ENCODE peak calls at places on chromosomes 6 and 20, in nine cellular contexts. G is right lobe of liver; J is tibial nerve; B is right cardiac atrium; Y is heart left ventricle; A is heart right ventricle; P is small intestine; D is effector memory CD4-positive, alpha-beta T cell; X is A549. W is an unnamed sample. For H3K4me1, the result is how much of the 10 kb centered on the place peaks cover.

GRCh38 chr20:23090147-23090546 is 4.0 kb upstream of the CD93 start:
- DNase-seq in A (no peak), P (no peak), G (no peak), X (no peak), Y (no peak), J (no peak), D (no peak), B (no peak), W (no peak)

GRCh38 chr6:168507297-168507696 is 66.3 kb downstream of the SMOC2 start:
- DNase-seq in B (no peak), D (no peak), J (no peak), X (no peak), G (no peak), P (no peak), A (no peak), Y (no peak), W (no peak)

GRCh38 chr6:44642870-44643522 is 255.5 kb downstream of the CDC5L start:
- DNase-seq in B (no peak), X (no peak), J (no peak), G (no peak), A (no peak), Y (no peak), P (no peak), D (no peak), W (peak)

GRCh38 chr6:31901415-31901952 is 402 bp downstream of the ZBTB12 start:
- DNase-seq in D (no peak), X (peak), J (no peak), A (peak), G (peak), P (peak), B (peak), Y (peak), W (peak)

GRCh38 chr6:134636221-134636830 is 313.6 kb downstream of the ALDH8A1 start:
- DNase-seq in X (no peak), Y (no peak), J (no peak), P (peak), G (no peak), D (peak), B (no peak), A (no peak), W (no peak)

GRCh38 chr20:62819494-62820174 is 2.8 kb downstream of the COL9A3 start:
- DNase-seq in D (no peak), J (no peak), X (no peak), A (no peak), P (no peak), Y (no peak), B (no peak), G (no peak), W (peak)

GRCh38 chr6:47496935-47497579 is 19.5 kb downstream of the CD2AP start:
- DNase-seq in G (no peak), A (no peak), Y (no peak), B (no peak), D (no peak), J (no peak), X (no peak), P (no peak), W (no peak)

GRCh38 chr20:2103454-2104153 is 2.0 kb downstream of the STK35 start:
- DNase-seq in X (no peak), A (no peak), Y (no peak), B (no peak), G (no peak), P (no peak), D (no peak), J (no peak), W (no peak)

GRCh38 chr6:71410681-71411080 is 122.1 kb downstream of the OGFRL1 start:
- DNase-seq in Y (no peak), G (no peak), D (no peak), A (no peak), P (no peak), X (no peak), J (no peak), B (no peak), W (no peak)

GRCh38 chr6:3345836-3346235 is 87.1 kb downstream of the PSMG4 start:
- DNase-seq in B (no peak), G (peak), A (peak), Y (no peak), P (no peak), D (no peak), J (no peak), X (no peak), W (no peak)

GRCh38 chr6:111757342-111757741 is 115.9 kb downstream of the FYN start:
- DNase-seq in D (no peak), J (no peak), Y (no peak), A (no peak), P (no peak), X (no peak), G (no peak), B (no peak), W (peak)

GRCh38 chr20:62685781-62686555 is 22.7 kb upstream of the NTSR1 start:
- DNase-seq in B (no peak), Y (no peak), A (no peak), P (peak), X (no peak), J (peak), G (peak), D (no peak), W (peak)

GRCh38 chr6:18352001-18352400 is 35.1 kb upstream of the RNF144B start:
- DNase-seq in X (no peak), A (no peak), B (no peak), J (no peak), G (no peak), D (no peak), Y (no peak), P (no peak), W (no peak)

GRCh38 chr20:41872986-41873385 is 254.8 kb upstream of the CHD6 start:
- DNase-seq in B (no peak), D (no peak), P (no peak), J (no peak), G (no peak), X (no peak), Y (no peak), A (no peak), W (no peak)

GRCh38 chr20:38727602-38728236 is 3.4 kb downstream of the SLC32A1 start:
- DNase-seq in P (no peak), B (no peak), G (no peak), X (no peak), D (no peak), A (no peak), J (no peak), Y (no peak), W (no peak)

GRCh38 chr6:5337573-5337972 is 76.3 kb downstream of the FARS2 start:
- DNase-seq in P (no peak), D (no peak), G (no peak), Y (no peak), B (no peak), A (no peak), X (no peak), J (no peak), W (peak)

GRCh38 chr6:21886601-21887091 is 293.1 kb downstream of the SOX4 start:
- DNase-seq in J (no peak), X (peak), B (no peak), Y (no peak), P (no peak), D (no peak), A (no peak), G (no peak), W (peak)

GRCh38 chr6:41730531-41731436 is 4.6 kb downstream of the TFEB start:
- DNase-seq in X (no peak), G (no peak), B (no peak), A (no peak), D (no peak), Y (peak), P (no peak), J (no peak), W (no peak)

GRCh38 chr20:62163986-62164762 is 18.7 kb upstream of the MTG2 start:
- DNase-seq in X (no peak), G (peak), B (peak), P (no peak), Y (peak), D (no peak), A (no peak), J (no peak), W (no peak)

GRCh38 chr20:48953653-48954052 is 32.1 kb downstream of the ARFGEF2 start:
- DNase-seq in D (no peak), B (no peak), A (no peak), X (no peak), J (no peak), Y (no peak), G (no peak), P (no peak), W (no peak)

GRCh38 chr6:133609404-133610270 is 279.3 kb upstream of the TCF21 start:
- DNase-seq in X (peak), J (no peak), A (no peak), D (no peak), Y (no peak), P (no peak), B (no peak), G (no peak), W (peak)

GRCh38 chr6:129713806-129714338 is 3.9 kb upstream of the ARHGAP18 start:
- DNase-seq in B (no peak), D (no peak), J (no peak), Y (no peak), P (no peak), X (no peak), A (no peak), G (no peak), W (no peak)

GRCh38 chr6:166540631-166541331 is 45.7 kb downstream of the RAMACL start:
- DNase-seq in P (peak), J (peak), X (no peak), B (no peak), D (peak), A (peak), Y (no peak), G (no peak), W (no peak)

GRCh38 chr6:134707342-134707982 is 242.4 kb downstream of the ALDH8A1 start:
- DNase-seq in D (no peak), J (no peak), G (no peak), Y (no peak), A (no peak), X (peak), B (no peak), P (peak), W (peak)

GRCh38 chr20:51022803-51023616 is at the start of gene KCNG1:
- DNase-seq in X (peak), B (peak), D (no peak), A (peak), P (peak), G (peak), J (no peak), Y (peak), W (peak)

GRCh38 chr20:54054516-54054915 is 15.9 kb downstream of the BCAS1 start:
- DNase-seq in Y (no peak), D (no peak), B (no peak), P (no peak), X (no peak), G (no peak), J (no peak), A (no peak), W (no peak)

GRCh38 chr6:36455486-36456027 is 12.8 kb downstream of the KCTD20 start:
- DNase-seq in P (no peak), D (no peak), J (no peak), A (no peak), Y (no peak), G (no peak), X (no peak), B (no peak), W (peak)

GRCh38 chr6:34115396-34116314 is 30.2 kb downstream of the GRM4 start:
- DNase-seq in B (no peak), P (no peak), D (no peak), A (peak), G (no peak), X (no peak), Y (no peak), J (no peak), W (peak)

GRCh38 chr6:31666337-31666960 is 569 bp downstream of the CSNK2B start:
- DNase-seq in B (no peak), A (no peak), D (no peak), X (no peak), Y (no peak), G (no peak), J (no peak), P (no peak), W (no peak)

GRCh38 chr20:58148891-58149290 is 79.6 kb downstream of the ANKRD60 start:
- DNase-seq in P (no peak), X (no peak), B (no peak), D (no peak), G (no peak), J (no peak), Y (no peak), A (no peak), W (no peak)

GRCh38 chr6:157823001-157823522 is at the start of gene SNX9:
- DNase-seq in A (peak), P (peak), X (peak), J (peak), Y (peak), G (peak), B (peak), D (peak), W (peak)

GRCh38 chr6:4088684-4089083 is 9.7 kb upstream of the FAM217A start:
- DNase-seq in Y (no peak), P (peak), G (no peak), D (no peak), J (no peak), A (no peak), B (no peak), X (no peak), W (no peak)

GRCh38 chr6:19415605-19416326 is 421.4 kb upstream of the ID4 start:
- DNase-seq in Y (no peak), D (no peak), B (no peak), A (no peak), P (peak), J (no peak), X (no peak), G (no peak), W (peak)

GRCh38 chr6:41697902-41698349 is 37.5 kb downstream of the TFEB start:
- DNase-seq in D (no peak), J (no peak), G (no peak), P (no peak), A (no peak), Y (no peak), X (no peak), B (no peak), W (no peak)

GRCh38 chr6:147621280-147621679 is 112.8 kb downstream of the SAMD5 start:
- DNase-seq in A (no peak), P (no peak), J (peak), X (no peak), B (no peak), Y (no peak), G (no peak), D (no peak), W (no peak)

GRCh38 chr6:157468574-157468973 is 87.6 kb downstream of the ZDHHC14 start:
- DNase-seq in Y (no peak), B (no peak), J (no peak), D (no peak), P (no peak), G (no peak), A (no peak), X (no peak), W (no peak)

DNA sequence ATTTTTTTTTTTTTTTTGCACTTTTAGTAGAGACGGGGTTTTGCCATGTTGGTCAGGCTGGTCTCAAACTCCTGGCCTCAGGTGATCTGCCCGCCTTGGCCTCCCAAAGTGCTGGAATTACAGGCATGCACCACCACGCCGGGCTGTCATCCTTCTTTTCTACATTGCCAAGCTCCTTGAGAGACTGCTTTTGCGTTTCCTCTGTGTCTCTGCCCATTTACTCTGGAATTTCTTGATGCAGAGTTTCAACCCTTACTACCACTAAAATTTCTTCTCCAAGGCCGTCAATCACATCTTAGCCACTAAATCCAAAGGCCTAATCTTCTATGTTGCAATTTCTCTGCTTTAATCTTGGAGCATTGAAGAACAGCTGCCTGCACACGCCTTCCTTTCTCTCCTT is 98.9 kb downstream of the SLC35B3 start:
- DNase-seq in A (no peak), D (no peak), J (no peak), Y (no peak), X (no peak), P (no peak), B (no peak), G (no peak), W (no peak)
- H3K4me1 ChIP-seq in A (under half), D (under half), J (under half), Y (under half), X (under half), P (under half), B (under half), G (under half), W (under half)

GRCh38 chr6:6600865-6601264 is 12.3 kb downstream of the LY86 start:
- DNase-seq in G (no peak), A (no peak), J (no peak), B (no peak), D (no peak), Y (no peak), X (no peak), P (no peak), W (peak)
- H3K4me1 ChIP-seq in G (under half), A (under half), J (under half), B (under half), D (under half), Y (under half), X (under half), P (under half), W (under half)

GRCh38 chr6:125906158-125906998 is 50.2 kb upstream of the HINT3 start:
- DNase-seq in P (peak), D (no peak), G (peak), B (peak), X (peak), Y (no peak), J (peak), A (peak), W (peak)

GRCh38 chr6:125899726-125900182 is 56.8 kb upstream of the HINT3 start:
- DNase-seq in X (peak), Y (no peak), B (no peak), A (no peak), P (peak), J (no peak), G (no peak), D (no peak), W (no peak)

GRCh38 chr6:125910518-125910917 is 46.1 kb upstream of the HINT3 start:
- DNase-seq in Y (no peak), J (no peak), P (peak), D (no peak), A (no peak), X (no peak), G (no peak), B (no peak), W (peak)

DNA sequence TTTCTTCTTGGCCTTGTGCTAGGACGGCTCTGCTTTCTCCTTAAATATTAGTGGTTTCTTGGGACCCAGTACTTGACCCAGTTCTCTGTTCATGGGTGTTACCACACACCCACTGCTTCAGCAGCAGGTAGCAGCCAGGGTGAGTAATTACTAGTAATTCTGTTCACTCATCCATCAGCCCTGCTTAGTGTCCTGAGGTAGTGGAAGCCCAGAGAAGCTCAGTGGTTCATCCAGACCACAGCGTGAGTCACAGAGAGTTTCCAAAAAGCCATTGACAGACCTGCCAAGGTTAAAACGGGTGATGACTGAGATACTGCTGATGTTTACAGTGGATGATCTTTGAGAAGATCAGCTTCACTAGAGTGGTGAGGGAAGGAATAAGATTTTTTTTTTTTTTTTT is 51.7 kb upstream of the HINT3 start:
- DNase-seq in A (no peak), P (no peak), D (peak), B (no peak), X (no peak), Y (no peak), J (no peak), G (no peak), W (peak)
- H3K4me1 ChIP-seq in A (under half), P (under half), D (under half), B (under half), X (half or more), Y (under half), J (under half), G (under half), W (under half)

DNA sequence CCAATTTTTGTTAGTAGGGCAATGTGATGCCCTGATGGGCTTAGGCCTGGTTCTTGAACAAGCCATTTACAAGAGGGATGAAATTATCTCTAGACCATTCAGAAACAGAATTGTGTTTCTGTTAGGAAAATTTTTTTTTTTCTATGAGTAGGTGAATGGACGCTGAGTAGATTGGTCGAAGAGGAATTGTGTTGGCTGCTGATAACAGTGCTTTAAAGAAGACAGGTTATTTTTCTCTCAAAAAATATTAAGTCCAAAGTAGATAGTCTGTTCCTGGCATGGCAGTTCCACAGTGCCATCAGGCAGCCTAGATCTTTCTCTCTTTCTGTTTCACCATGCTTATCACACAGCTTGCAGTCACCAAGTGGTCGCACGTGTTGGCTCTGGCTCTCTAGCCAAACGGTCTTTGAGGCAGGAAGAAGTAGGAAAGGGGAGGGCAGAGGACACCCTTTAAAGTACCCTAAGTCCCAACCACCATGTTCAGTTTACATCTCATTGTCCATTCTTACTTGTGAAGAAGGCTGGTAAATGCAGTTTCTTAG is 22.4 kb upstream of the SERINC3 start:
- DNase-seq in B (no peak), P (no peak), D (no peak), X (no peak), J (no peak), G (no peak), A (no peak), Y (no peak), W (no peak)
- H3K4me1 ChIP-seq in B (under half), P (under half), D (under half), X (under half), J (under half), G (under half), A (under half), Y (under half), W (under half)

DNA sequence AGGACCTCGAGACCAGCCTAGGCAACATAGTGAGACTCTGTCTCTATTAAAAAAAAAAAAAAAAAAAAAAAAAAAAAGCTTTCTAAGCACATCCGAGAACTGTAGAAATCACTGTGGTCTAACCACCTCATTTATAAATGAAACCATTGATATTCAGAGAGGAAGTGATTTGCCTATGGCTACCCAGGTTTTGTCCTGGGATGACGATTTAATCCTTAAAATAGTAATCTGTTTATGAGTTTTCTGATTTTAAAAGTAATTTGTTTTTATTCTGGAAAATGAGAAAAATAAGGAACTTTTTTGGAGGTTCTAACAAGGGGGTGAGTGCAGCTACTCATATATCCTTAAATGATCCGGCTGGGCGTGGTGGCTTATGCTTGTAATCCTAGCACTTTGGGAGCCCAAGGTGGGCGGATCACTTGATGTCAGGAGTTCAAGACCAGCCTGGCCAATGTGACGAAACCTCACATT is 6.5 kb upstream of the BTN3A2 start:
- DNase-seq in B (no peak), A (no peak), J (no peak), D (no peak), Y (no peak), G (no peak), P (no peak), X (no peak), W (no peak)
- H3K4me1 ChIP-seq in B (under half), A (under half), J (under half), D (under half), Y (under half), G (under half), P (under half), X (under half), W (under half)

DNA sequence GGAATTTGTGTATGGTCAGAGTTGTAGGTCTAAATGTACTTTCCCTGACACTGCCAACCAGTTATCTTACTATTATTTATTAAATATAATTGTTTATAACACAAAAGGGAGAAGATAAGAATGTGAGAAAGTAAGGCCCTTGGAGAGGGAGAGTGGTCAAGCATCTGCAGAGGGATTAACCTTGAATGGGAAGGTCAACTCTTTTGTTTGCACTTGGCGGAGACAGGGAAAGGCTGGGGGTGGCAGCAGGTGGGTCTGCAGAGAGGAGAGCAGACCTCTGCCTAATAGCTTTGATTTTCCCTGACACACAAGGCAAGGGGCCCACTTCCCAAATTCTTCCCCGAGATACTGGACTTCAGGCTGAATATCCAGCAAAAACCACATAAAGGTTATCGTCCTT is 4.2 kb downstream of the LRP11 start:
- DNase-seq in G (no peak), B (no peak), D (no peak), Y (no peak), X (no peak), A (no peak), J (no peak), P (no peak), W (no peak)
- H3K4me1 ChIP-seq in G (under half), B (under half), D (under half), Y (under half), X (half or more), A (under half), J (under half), P (under half), W (under half)

W was measured in PC-3.